ENCODE peak calls at places on chromosome 20, in five cellular contexts. P is cardiac muscle cell, G is astrocyte of the spinal cord, E is ovary, S is IMR-90. I is an unnamed sample.

GRCh38 chr20:36101201-36101600 is 53.3 kb upstream of the EPB41L1 start:
- DNase-seq in P (no peak), G (no peak), E (no peak), S (no peak), I (no peak)

GRCh38 chr20:6588296-6588695 is 179.2 kb upstream of the BMP2 start:
- DNase-seq in P (peak; percentile 74), G (peak; percentile 49), E (no peak), S (peak; percentile 47), I (no peak)

GRCh38 chr20:6530254-6530653 is 237.2 kb upstream of the BMP2 start:
- DNase-seq in P (no peak), G (no peak), E (no peak), S (peak; percentile 41), I (no peak)

GRCh38 chr20:50038574-50038991 is 55.8 kb downstream of the SNAI1 start:
- DNase-seq in P (no peak), G (no peak), E (no peak), S (no peak), I (no peak)

GRCh38 chr20:18624948-18625347 is 37.1 kb downstream of the DTD1 start:
- DNase-seq in P (no peak), G (no peak), E (no peak), S (no peak), I (no peak)

GRCh38 chr20:53434662-53435061 is 159.0 kb downstream of the ZNF217 start:
- DNase-seq in P (no peak), G (no peak), E (peak; percentile 44), S (no peak), I (no peak)

GRCh38 chr20:48298851-48299484 is 513.7 kb upstream of the SULF2 start:
- DNase-seq in P (peak; percentile 97), G (peak; percentile 96), E (no peak), S (peak; percentile 92), I (no peak)

GRCh38 chr20:57478176-57478575 is 46.8 kb downstream of the CTCFL start:
- DNase-seq in P (no peak), G (no peak), E (no peak), S (no peak), I (no peak)

GRCh38 chr20:53298900-53299299 is 294.7 kb downstream of the ZNF217 start:
- DNase-seq in P (no peak), G (no peak), E (no peak), S (no peak), I (no peak)

GRCh38 chr20:53077373-53078205 is 105.4 kb downstream of the TSHZ2 start:
- DNase-seq in P (peak; percentile 56), G (peak; percentile 13), E (peak; percentile 17), S (no peak), I (no peak)

GRCh38 chr20:53621482-53622246 is 28.0 kb upstream of the ZNF217 start:
- DNase-seq in P (peak; percentile 95), G (peak; percentile 59), E (peak; percentile 68), S (peak; percentile 82), I (no peak)

GRCh38 chr20:38833154-38833856 is 27.8 kb downstream of the PPP1R16B start:
- DNase-seq in P (no peak), G (no peak), E (no peak), S (no peak), I (no peak)

GRCh38 chr20:21436186-21436585 is 38.9 kb upstream of the NKX2-4 start:
- DNase-seq in P (peak; percentile 32), G (peak; percentile 88), E (no peak), S (peak; percentile 72), I (no peak)

GRCh38 chr20:48422242-48422960 is 405.4 kb downstream of the PREX1 start:
- DNase-seq in P (no peak), G (no peak), E (no peak), S (no peak), I (no peak)

GRCh38 chr20:20752712-20753111 is 40.3 kb upstream of the RALGAPA2 start:
- DNase-seq in P (peak; percentile 8), G (no peak), E (no peak), S (no peak), I (no peak)

GRCh38 chr20:34546751-34547181 is 11.8 kb upstream of the MAP1LC3A start:
- DNase-seq in P (no peak), G (no peak), E (no peak), S (no peak), I (peak; percentile 82)

GRCh38 chr20:31860431-31861345 is 9.6 kb downstream of the DUSP15 start:
- DNase-seq in P (peak; percentile 55), G (no peak), E (no peak), S (no peak), I (no peak)

GRCh38 chr20:45509091-45509490 is 6.3 kb downstream of the SPINT3 start:
- DNase-seq in P (no peak), G (no peak), E (no peak), S (no peak), I (no peak)

GRCh38 chr20:45503430-45503829 is 12.0 kb downstream of the SPINT3 start:
- DNase-seq in P (no peak), G (no peak), E (no peak), S (no peak), I (no peak)

GRCh38 chr20:32588040-32588439 is 2.9 kb upstream of the NOL4L start:
- DNase-seq in P (no peak), G (no peak), E (no peak), S (no peak), I (no peak)

GRCh38 chr20:24948939-24949679 is at the start of gene CST7:
- DNase-seq in P (peak; percentile 6), G (no peak), E (no peak), S (no peak), I (peak; percentile 88)

GRCh38 chr20:35341366-35342028 is 49.3 kb upstream of the FAM83C start:
- DNase-seq in P (no peak), G (peak; percentile 35), E (no peak), S (peak; percentile 29), I (no peak)

GRCh38 chr20:35953411-35954199 is 697 bp downstream of the SCAND1 start:
- DNase-seq in P (peak; percentile 53), G (peak; percentile 51), E (no peak), S (peak; percentile 28), I (peak; percentile 74)

GRCh38 chr20:20664795-20665194 is 47.6 kb downstream of the RALGAPA2 start:
- DNase-seq in P (peak; percentile 46), G (peak; percentile 16), E (no peak), S (no peak), I (no peak)

GRCh38 chr20:41366546-41367392 is at the start of gene EMILIN3:
- DNase-seq in P (no peak), G (no peak), E (no peak), S (no peak), I (no peak)

GRCh38 chr20:51848346-51848745 is 46.0 kb upstream of the SALL4 start:
- DNase-seq in P (no peak), G (no peak), E (no peak), S (no peak), I (no peak)

GRCh38 chr20:57877131-57877784 is 167.4 kb upstream of the PMEPA1 start:
- DNase-seq in P (no peak), G (no peak), E (no peak), S (no peak), I (no peak)

GRCh38 chr20:2401527-2401926 is 20.8 kb downstream of the TGM6 start:
- DNase-seq in P (no peak), G (no peak), E (no peak), S (no peak), I (no peak)

GRCh38 chr20:2403291-2404052 is 22.8 kb downstream of the TGM6 start:
- DNase-seq in P (no peak), G (no peak), E (no peak), S (no peak), I (no peak)

GRCh38 chr20:2399390-2399789 is 18.7 kb downstream of the TGM6 start:
- DNase-seq in P (no peak), G (no peak), E (no peak), S (no peak), I (no peak)

GRCh38 chr20:2400290-2400689 is 19.6 kb downstream of the TGM6 start:
- DNase-seq in P (no peak), G (no peak), E (no peak), S (no peak), I (no peak)

GRCh38 chr20:2402271-2402980 is 21.7 kb downstream of the TGM6 start:
- DNase-seq in P (peak; percentile 65), G (peak; percentile 43), E (no peak), S (peak; percentile 51), I (no peak)
- TF ChIP-seq CTCF in P (peak; percentile 40), G (peak; percentile 47), E (no peak), S (peak; percentile 44), I (no peak)

GRCh38 chr20:40189621-40190020 is 499.4 kb downstream of the MAFB start:
- DNase-seq in P (peak; percentile 1), G (no peak), E (no peak), S (no peak), I (no peak)

GRCh38 chr20:40188319-40188718 is 500.7 kb downstream of the MAFB start:
- DNase-seq in P (no peak), G (no peak), E (no peak), S (no peak), I (no peak)

GRCh38 chr20:40192083-40192482 is 497.0 kb downstream of the MAFB start:
- DNase-seq in P (no peak), G (no peak), E (no peak), S (no peak), I (no peak)

GRCh38 chr20:40191573-40191972 is 497.5 kb downstream of the MAFB start:
- DNase-seq in P (no peak), G (no peak), E (no peak), S (no peak), I (no peak)

GRCh38 chr20:40186826-40187225 is 502.2 kb downstream of the MAFB start:
- DNase-seq in P (no peak), G (no peak), E (no peak), S (no peak), I (no peak)
- H3K4me3 ChIP-seq in P (no peak overlapping the region), G (no peak overlapping the region), E (no peak overlapping the region), S (no peak overlapping the region), I (no peak overlapping the region)

DNA sequence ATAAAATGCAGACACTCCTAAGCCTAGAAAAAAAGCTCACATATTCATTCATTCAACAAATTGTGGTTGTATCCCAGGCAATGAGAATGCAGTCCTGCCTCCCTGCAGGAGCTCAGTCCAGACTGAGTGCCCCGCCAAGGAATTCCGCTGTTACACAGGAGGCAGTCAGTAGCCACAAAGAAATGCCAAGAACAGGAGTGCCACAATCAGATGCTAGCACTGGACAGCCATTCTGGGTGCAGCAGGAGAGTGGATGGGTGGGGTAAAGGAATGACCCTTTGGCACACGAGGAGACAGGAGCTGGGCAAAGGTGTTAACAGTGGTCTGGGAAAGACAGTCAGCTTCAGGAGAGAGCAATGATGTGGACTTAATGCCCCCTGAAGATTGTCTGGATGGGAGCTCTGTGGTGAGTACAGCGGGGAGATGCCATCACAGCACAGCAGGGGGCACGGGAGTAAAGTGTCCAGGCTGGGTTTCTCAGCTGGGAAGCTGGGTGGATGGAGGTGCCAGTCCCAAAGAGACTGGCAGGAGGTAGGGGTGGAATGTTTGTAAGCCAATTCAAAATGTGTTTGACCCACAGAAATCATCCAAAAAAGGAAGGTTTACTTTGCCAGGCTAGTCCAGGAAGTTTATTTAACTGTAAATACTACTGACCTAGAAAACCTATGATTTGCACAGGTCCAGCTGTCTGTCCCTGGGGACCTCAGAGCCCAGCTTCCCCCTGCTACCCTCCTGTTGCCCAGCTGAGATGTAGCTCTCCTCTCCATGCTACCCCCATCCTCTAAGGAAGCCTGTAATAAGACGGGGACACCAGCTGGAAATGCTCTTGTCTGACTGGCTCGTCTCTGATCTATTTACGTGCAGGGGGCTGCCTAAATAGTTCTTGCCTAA is 84.1 kb downstream of the SLC23A2 start:
- DNase-seq in P (peak; percentile 16), G (peak; percentile 65), E (no peak), S (peak; percentile 10), I (no peak)
- TF ChIP-seq CTCF in P (no peak), G (peak; percentile 8), E (no peak), S (no peak), I (no peak)

DNA sequence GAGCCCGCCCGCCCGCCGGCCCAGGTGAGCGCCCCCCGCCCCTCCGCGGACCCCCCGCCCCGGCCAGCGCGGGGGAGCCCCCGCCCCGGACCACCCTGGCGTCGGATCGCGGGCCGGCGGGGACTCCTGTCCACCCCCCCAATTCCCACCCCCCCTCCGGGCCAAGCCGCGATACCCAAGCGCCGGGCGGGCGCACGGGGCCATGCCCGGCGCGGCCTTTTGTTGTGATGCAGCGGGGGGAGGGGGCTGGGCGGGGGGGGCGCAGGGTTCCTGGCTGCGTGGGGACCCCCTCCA is 239 bp downstream of the SRC start:
- DNase-seq in P (no peak), G (no peak), E (peak; percentile 44), S (no peak), I (no peak)
- H3K4me3 ChIP-seq in P (peak overlapping the region; percentile 76), G (peak overlapping the region; percentile 54), E (peak overlapping the region; percentile 81), S (peak overlapping the region; percentile 70), I (peak overlapping the region; percentile 78)

I was measured in Peyer's patch.